ENCODE peak calls at places on chromosomes 6 and 20, in five cellular contexts. H is hepatocyte, D is HepG2, K is SK-N-SH, Q is fibroblast of lung. U is an unnamed sample. For H4K20me1, the result is how much of the 10 kb centered on the place peaks cover.

GRCh38 chr6:56708810-56709597 is 66.3 kb upstream of the DST start:
- DNase-seq in H (peak), D (peak), K (peak), Q (peak), U (peak)

GRCh38 chr20:46708172-46708860 is 1.1 kb upstream of the SLC2A10 start:
- DNase-seq in H (peak), D (peak), K (no peak), Q (no peak), U (no peak)

GRCh38 chr6:122903266-122903915 is 92.6 kb upstream of the CLVS2 start:
- DNase-seq in H (no peak), D (no peak), K (no peak), Q (no peak), U (no peak)

GRCh38 chr20:15618912-15619311 is 954.3 kb downstream of the KIF16B start:
- DNase-seq in H (no peak), D (no peak), K (no peak), Q (no peak), U (no peak)

GRCh38 chr6:53752856-53753255 is 41.9 kb upstream of the LRRC1 start:
- DNase-seq in H (no peak), D (no peak), K (no peak), Q (peak), U (no peak)

GRCh38 chr6:133896344-133896721 is 7.4 kb downstream of the TCF21 start:
- DNase-seq in H (peak), D (peak), K (no peak), Q (no peak), U (no peak)

GRCh38 chr6:46189726-46190125 is 18.9 kb upstream of the ENPP5 start:
- DNase-seq in H (no peak), D (no peak), K (no peak), Q (no peak), U (no peak)

GRCh38 chr6:16316741-16317251 is 78.4 kb downstream of the GMPR start:
- DNase-seq in H (peak), D (peak), K (peak), Q (peak), U (peak)

GRCh38 chr6:120141601-120142000 is 792.0 kb upstream of the MAN1A1 start:
- DNase-seq in H (no peak), D (no peak), K (no peak), Q (no peak), U (no peak)

GRCh38 chr20:33172781-33173180 is 4.8 kb downstream of the BPIFA2 start:
- DNase-seq in H (no peak), D (no peak), K (no peak), Q (no peak), U (no peak)

GRCh38 chr6:155248021-155249001 is 15.5 kb upstream of the CLDN20 start:
- DNase-seq in H (peak), D (peak), K (peak), Q (peak), U (peak)

GRCh38 chr20:35012227-35013069 is 56.8 kb downstream of the MYH7B start:
- DNase-seq in H (no peak), D (no peak), K (no peak), Q (peak), U (no peak)

GRCh38 chr6:42727084-42727601 is 4.7 kb upstream of the PRPH2 start:
- DNase-seq in H (no peak), D (no peak), K (no peak), Q (peak), U (no peak)

GRCh38 chr20:44097521-44098255 is 89.3 kb downstream of the JPH2 start:
- DNase-seq in H (no peak), D (peak), K (no peak), Q (peak), U (no peak)

DNA sequence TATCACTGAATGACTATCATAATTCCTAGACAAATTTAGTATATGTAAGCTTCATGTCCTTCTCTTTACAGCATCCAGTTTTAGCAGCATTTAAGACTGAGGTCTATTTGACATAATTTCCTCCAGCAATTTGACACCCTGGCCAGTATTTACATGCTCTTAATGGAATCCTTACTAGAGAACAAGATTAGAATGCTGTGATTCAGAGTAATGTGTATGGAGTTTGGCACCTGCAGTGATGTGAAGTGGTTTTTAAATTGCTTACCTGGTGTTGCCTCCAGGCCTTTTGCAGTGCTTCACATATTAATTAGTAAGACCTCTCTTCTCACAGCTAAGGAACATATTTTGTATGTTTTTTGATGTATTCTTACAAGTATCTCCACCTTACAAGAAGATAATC is 9.8 kb downstream of the NKX2-4 start:
- DNase-seq in H (no peak), D (no peak), K (no peak), Q (no peak), U (no peak)
- H4K20me1 ChIP-seq in H (under half), D (under half), K (under half), Q (under half), U (under half)

GRCh38 chr20:3671986-3672863 is 9.0 kb upstream of the GFRA4 start:
- DNase-seq in H (no peak), D (no peak), K (peak), Q (no peak), U (no peak)
- H4K20me1 ChIP-seq in H (under half), D (under half), K (under half), Q (under half), U (under half)

GRCh38 chr6:7234547-7234946 is 78.5 kb downstream of the SSR1 start:
- DNase-seq in H (no peak), D (no peak), K (no peak), Q (no peak), U (no peak)
- H4K20me1 ChIP-seq in H (under half), D (under half), K (under half), Q (under half), U (under half)

GRCh38 chr6:18244251-18244650 is 20.1 kb downstream of the DEK start:
- DNase-seq in H (no peak), D (no peak), K (no peak), Q (no peak), U (no peak)
- H4K20me1 ChIP-seq in H (under half), D (under half), K (under half), Q (under half), U (under half)

GRCh38 chr20:62906647-62907375 is 19.5 kb downstream of the DIDO1 start:
- DNase-seq in H (no peak), D (no peak), K (no peak), Q (no peak), U (no peak)
- H4K20me1 ChIP-seq in H (half or more), D (under half), K (half or more), Q (under half), U (under half)